ENCODE peak calls at places on chromosomes 13 and 19, in seven cellular contexts. O, D, Y, M, J, T and A are unnamed samples.

GRCh38 chr13:92821324-92821723 is 405.3 kb upstream of the GPC6 start:
- DNase-seq in O (no peak), D (no peak), T (no peak), Y (no peak), M (no peak), J (no peak), A (no peak)

GRCh38 chr19:35559281-35559659 is 4.2 kb downstream of the ATP4A start:
- DNase-seq in J (no peak), O (no peak), Y (no peak), M (no peak), T (no peak), D (no peak), A (no peak)

GRCh38 chr19:13022859-13023636 is 27.8 kb downstream of the NFIX start:
- DNase-seq in T (no peak), Y (peak; percentile 96), D (peak; percentile 79), J (peak; percentile 14), M (peak; percentile 80), O (peak; percentile 76), A (peak; percentile 92)

GRCh38 chr13:48944221-48944620 is 31.5 kb upstream of the FNDC3A start:
- DNase-seq in Y (peak; percentile 14), T (no peak), D (no peak), J (no peak), M (no peak), O (no peak), A (no peak)

GRCh38 chr13:59300347-59301165 is 863.2 kb downstream of the DIAPH3 start:
- DNase-seq in J (no peak), O (no peak), T (no peak), M (no peak), Y (no peak), D (no peak), A (no peak)

GRCh38 chr19:31066385-31066784 is 282.9 kb downstream of the TSHZ3 start:
- DNase-seq in Y (peak; percentile 76), D (no peak), M (no peak), T (no peak), J (peak; percentile 87), O (no peak), A (no peak)

GRCh38 chr19:48926909-48927308 is 6.6 kb upstream of the DHDH start:
- DNase-seq in D (no peak), T (no peak), O (no peak), Y (peak; percentile 100), M (peak; percentile 51), J (peak; percentile 58), A (no peak)

GRCh38 chr13:51122868-51123267 is 11.8 kb upstream of the C13orf42 start:
- DNase-seq in Y (no peak), J (peak; percentile 26), D (no peak), O (no peak), T (no peak), M (no peak), A (no peak)

GRCh38 chr19:3645067-3645396 is 18.4 kb upstream of the CACTIN start:
- DNase-seq in Y (no peak), J (no peak), D (no peak), M (no peak), O (no peak), T (no peak), A (no peak)

GRCh38 chr19:18998276-18998675 is 35.0 kb downstream of the SUGP2 start:
- DNase-seq in M (no peak), D (no peak), Y (no peak), J (no peak), T (no peak), O (no peak), A (no peak)

GRCh38 chr13:69363360-69363759 is 744.3 kb upstream of the ATXN8OS start:
- DNase-seq in D (no peak), J (no peak), O (no peak), M (no peak), Y (no peak), T (no peak), A (no peak)

GRCh38 chr19:39246951-39247669 is 1.5 kb downstream of the IFNL4 start:
- DNase-seq in T (no peak), Y (peak; percentile 47), D (no peak), O (peak; percentile 29), M (peak; percentile 58), J (no peak), A (peak; percentile 53)

GRCh38 chr19:16594681-16595091 is 22.5 kb upstream of the SLC35E1 start:
- DNase-seq in O (no peak), D (no peak), T (peak; percentile 74), M (no peak), Y (no peak), J (no peak), A (no peak)